ENCODE peak calls at places on chromosomes 4 and X, in seven cellular contexts. One of them, this sample, is unnamed.

GRCh38 chrX:104195489-104196084 is 29.3 kb downstream of the FAM199X start:
- DNase-seq in mesendoderm: peak
- DNase-seq in H9: no peak
- DNase-seq in body of pancreas: no peak
- DNase-seq in pancreas: no peak
- DNase-seq in tibial artery: no peak
- DNase-seq in dorsolateral prefrontal cortex: no peak
- DNase-seq in this sample: no peak

GRCh38 chrX:101482296-101482695 is 3.0 kb upstream of the ARMCX4 start:
- DNase-seq in pancreas: no peak
- DNase-seq in H9: no peak
- DNase-seq in mesendoderm: no peak
- DNase-seq in tibial artery: no peak
- DNase-seq in body of pancreas: no peak
- DNase-seq in dorsolateral prefrontal cortex: no peak
- DNase-seq in this sample: no peak

GRCh38 chr4:74522251-74522991 is 77.5 kb downstream of the AREG start:
- DNase-seq in body of pancreas: no peak
- DNase-seq in dorsolateral prefrontal cortex: no peak
- DNase-seq in pancreas: no peak
- DNase-seq in tibial artery: no peak
- DNase-seq in mesendoderm: no peak
- DNase-seq in H9: no peak
- DNase-seq in this sample: no peak

GRCh38 chrX:140712413-140713173 is 3.0 kb downstream of the LINC00632 start:
- DNase-seq in pancreas: peak
- DNase-seq in body of pancreas: peak
- DNase-seq in dorsolateral prefrontal cortex: peak
- DNase-seq in tibial artery: peak
- DNase-seq in mesendoderm: peak
- DNase-seq in H9: peak
- DNase-seq in this sample: peak

GRCh38 chr4:60682901-60683300 is 517.2 kb upstream of the ADGRL3 start:
- DNase-seq in pancreas: no peak
- DNase-seq in tibial artery: no peak
- DNase-seq in dorsolateral prefrontal cortex: no peak
- DNase-seq in H9: no peak
- DNase-seq in body of pancreas: no peak
- DNase-seq in mesendoderm: no peak
- DNase-seq in this sample: no peak

GRCh38 chr4:107838763-107839162 is 14.0 kb downstream of the SGMS2 start:
- DNase-seq in tibial artery: no peak
- DNase-seq in dorsolateral prefrontal cortex: no peak
- DNase-seq in H9: no peak
- DNase-seq in mesendoderm: no peak
- DNase-seq in pancreas: no peak
- DNase-seq in body of pancreas: no peak
- DNase-seq in this sample: no peak

GRCh38 chr4:126977306-126977705 is 655.5 kb upstream of the INTU start:
- DNase-seq in body of pancreas: no peak
- DNase-seq in H9: peak
- DNase-seq in tibial artery: no peak
- DNase-seq in pancreas: no peak
- DNase-seq in dorsolateral prefrontal cortex: no peak
- DNase-seq in mesendoderm: peak
- DNase-seq in this sample: no peak

GRCh38 chr4:20462426-20463175 is 210.9 kb downstream of the SLIT2 start:
- DNase-seq in H9: no peak
- DNase-seq in tibial artery: no peak
- DNase-seq in mesendoderm: no peak
- DNase-seq in pancreas: no peak
- DNase-seq in dorsolateral prefrontal cortex: no peak
- DNase-seq in body of pancreas: no peak
- DNase-seq in this sample: peak

GRCh38 chr4:335515-335914 is 2.1 kb upstream of the ZNF141 start:
- DNase-seq in tibial artery: no peak
- DNase-seq in pancreas: no peak
- DNase-seq in mesendoderm: no peak
- DNase-seq in body of pancreas: no peak
- DNase-seq in dorsolateral prefrontal cortex: no peak
- DNase-seq in H9: no peak
- DNase-seq in this sample: no peak

GRCh38 chr4:22389240-22389871 is 126.5 kb downstream of the ADGRA3 start:
- DNase-seq in dorsolateral prefrontal cortex: peak
- DNase-seq in H9: peak
- DNase-seq in mesendoderm: peak
- DNase-seq in pancreas: peak
- DNase-seq in body of pancreas: peak
- DNase-seq in tibial artery: no peak
- DNase-seq in this sample: no peak

GRCh38 chr4:168415911-168416310 is 64.4 kb downstream of the DDX60L start:
- DNase-seq in dorsolateral prefrontal cortex: no peak
- DNase-seq in body of pancreas: no peak
- DNase-seq in mesendoderm: no peak
- DNase-seq in tibial artery: no peak
- DNase-seq in H9: no peak
- DNase-seq in pancreas: no peak
- DNase-seq in this sample: no peak

GRCh38 chrX:68936608-68937007 is 107.8 kb downstream of the EFNB1 start:
- DNase-seq in tibial artery: no peak
- DNase-seq in dorsolateral prefrontal cortex: no peak
- DNase-seq in body of pancreas: no peak
- DNase-seq in mesendoderm: no peak
- DNase-seq in pancreas: no peak
- DNase-seq in H9: no peak
- DNase-seq in this sample: no peak

GRCh38 chrX:39453847-39454645 is 643.7 kb downstream of the BCOR start:
- DNase-seq in mesendoderm: no peak
- DNase-seq in pancreas: no peak
- DNase-seq in tibial artery: no peak
- DNase-seq in dorsolateral prefrontal cortex: peak
- DNase-seq in body of pancreas: no peak
- DNase-seq in H9: no peak
- DNase-seq in this sample: no peak

GRCh38 chr4:153159728-153160221 is 44.5 kb upstream of the TRIM2 start:
- DNase-seq in mesendoderm: no peak
- DNase-seq in pancreas: no peak
- DNase-seq in tibial artery: no peak
- DNase-seq in body of pancreas: no peak
- DNase-seq in H9: no peak
- DNase-seq in dorsolateral prefrontal cortex: no peak
- DNase-seq in this sample: no peak

GRCh38 chr4:76733380-76733779 is 164.6 kb downstream of the SOWAHB start:
- DNase-seq in tibial artery: no peak
- DNase-seq in dorsolateral prefrontal cortex: peak
- DNase-seq in body of pancreas: peak
- DNase-seq in H9: peak
- DNase-seq in mesendoderm: peak
- DNase-seq in pancreas: no peak
- DNase-seq in this sample: no peak

GRCh38 chrX:115906276-115906675 is 264.3 kb upstream of the AGTR2 start:
- DNase-seq in body of pancreas: no peak
- DNase-seq in mesendoderm: no peak
- DNase-seq in pancreas: no peak
- DNase-seq in H9: peak
- DNase-seq in dorsolateral prefrontal cortex: no peak
- DNase-seq in tibial artery: no peak
- DNase-seq in this sample: no peak

GRCh38 chrX:50874878-50875277 is 35.7 kb upstream of the BMP15 start:
- DNase-seq in pancreas: no peak
- DNase-seq in dorsolateral prefrontal cortex: no peak
- DNase-seq in mesendoderm: no peak
- DNase-seq in tibial artery: no peak
- DNase-seq in H9: no peak
- DNase-seq in body of pancreas: no peak
- DNase-seq in this sample: no peak

GRCh38 chr4:169620846-169621228 is 459 bp downstream of the CLCN3 start:
- DNase-seq in tibial artery: no peak
- DNase-seq in pancreas: no peak
- DNase-seq in mesendoderm: peak
- DNase-seq in H9: no peak
- DNase-seq in body of pancreas: peak
- DNase-seq in dorsolateral prefrontal cortex: peak
- DNase-seq in this sample: no peak

GRCh38 chr4:190020790-190021717 is 6.0 kb downstream of the FRG2 start:
- DNase-seq in tibial artery: no peak
- DNase-seq in H9: peak
- DNase-seq in body of pancreas: peak
- DNase-seq in pancreas: peak
- DNase-seq in mesendoderm: peak
- DNase-seq in dorsolateral prefrontal cortex: peak
- DNase-seq in this sample: no peak

GRCh38 chrX:410296-410695 is 23.6 kb upstream of the PPP2R3B start:
- DNase-seq in body of pancreas: no peak
- DNase-seq in pancreas: no peak
- DNase-seq in H9: no peak
- DNase-seq in mesendoderm: no peak
- DNase-seq in dorsolateral prefrontal cortex: no peak
- DNase-seq in tibial artery: no peak
- DNase-seq in this sample: no peak

GRCh38 chr4:101621120-101621519 is 169.4 kb upstream of the BANK1 start:
- DNase-seq in dorsolateral prefrontal cortex: no peak
- DNase-seq in body of pancreas: no peak
- DNase-seq in mesendoderm: no peak
- DNase-seq in pancreas: no peak
- DNase-seq in tibial artery: no peak
- DNase-seq in H9: no peak
- DNase-seq in this sample: no peak

DNA sequence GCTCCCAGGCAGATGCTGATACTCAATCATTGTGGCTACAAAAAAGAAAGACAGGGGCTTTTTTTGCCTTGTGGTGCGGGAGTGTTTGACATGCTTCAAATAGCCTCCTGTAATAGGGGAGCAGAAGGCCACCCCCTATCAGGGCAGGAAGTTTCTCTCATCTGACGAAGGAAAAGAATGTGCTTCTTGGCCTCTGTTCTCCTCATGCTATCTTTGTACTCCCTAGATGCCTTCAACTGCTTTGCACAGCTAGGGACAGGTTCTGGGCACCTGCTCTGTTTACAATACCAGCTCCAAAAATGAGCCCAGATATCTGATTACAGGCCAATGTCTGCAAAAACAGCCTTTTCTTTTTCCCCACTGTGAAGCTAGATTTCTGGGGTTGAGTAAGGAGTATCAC is 391.1 kb downstream of the STIM2 start:
- DNase-seq in dorsolateral prefrontal cortex: no peak
- DNase-seq in tibial artery: no peak
- DNase-seq in mesendoderm: no peak
- DNase-seq in body of pancreas: no peak
- DNase-seq in pancreas: no peak
- DNase-seq in H9: no peak
- DNase-seq in this sample: no peak
- H3K27ac ChIP-seq in dorsolateral prefrontal cortex: no peak
- H3K27ac ChIP-seq in tibial artery: no peak
- H3K27ac ChIP-seq in mesendoderm: no peak
- H3K27ac ChIP-seq in body of pancreas: no peak
- H3K27ac ChIP-seq in pancreas: no peak
- H3K27ac ChIP-seq in H9: no peak
- H3K27ac ChIP-seq in this sample: no peak

GRCh38 chr4:24853142-24853541 is 57.8 kb downstream of the SOD3 start:
- DNase-seq in mesendoderm: no peak
- DNase-seq in dorsolateral prefrontal cortex: no peak
- DNase-seq in tibial artery: no peak
- DNase-seq in H9: no peak
- DNase-seq in body of pancreas: no peak
- DNase-seq in pancreas: no peak
- DNase-seq in this sample: no peak

GRCh38 chr4:24846716-24847115 is 51.3 kb downstream of the SOD3 start:
- DNase-seq in tibial artery: no peak
- DNase-seq in H9: no peak
- DNase-seq in dorsolateral prefrontal cortex: no peak
- DNase-seq in body of pancreas: no peak
- DNase-seq in pancreas: no peak
- DNase-seq in mesendoderm: no peak
- DNase-seq in this sample: no peak

GRCh38 chr4:24845884-24846283 is 50.5 kb downstream of the SOD3 start:
- DNase-seq in dorsolateral prefrontal cortex: no peak
- DNase-seq in tibial artery: no peak
- DNase-seq in body of pancreas: no peak
- DNase-seq in mesendoderm: no peak
- DNase-seq in H9: no peak
- DNase-seq in pancreas: no peak
- DNase-seq in this sample: no peak

GRCh38 chr4:24849662-24850280 is 54.4 kb downstream of the SOD3 start:
- DNase-seq in tibial artery: no peak
- DNase-seq in body of pancreas: no peak
- DNase-seq in dorsolateral prefrontal cortex: no peak
- DNase-seq in pancreas: no peak
- DNase-seq in H9: no peak
- DNase-seq in mesendoderm: no peak
- DNase-seq in this sample: no peak

DNA sequence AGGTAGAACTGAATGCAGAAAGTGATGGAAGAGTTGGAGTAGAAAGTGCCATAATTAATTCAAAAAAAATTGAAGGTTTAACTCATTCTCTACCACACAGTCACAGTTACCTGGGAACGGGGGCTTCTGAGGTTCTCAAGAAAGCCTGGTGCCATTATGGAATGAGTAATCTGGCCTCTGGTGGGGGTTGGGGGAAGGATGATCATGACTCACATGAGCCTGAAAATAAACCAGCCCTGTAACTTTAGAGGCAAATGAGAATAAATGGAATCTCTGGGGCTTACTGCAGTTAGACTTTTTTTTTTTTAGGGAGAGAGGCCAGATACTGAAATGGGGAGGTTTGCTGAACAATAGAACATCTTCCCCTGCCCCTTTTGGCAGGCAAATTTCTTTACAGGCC is 55.3 kb downstream of the SOD3 start:
- DNase-seq in mesendoderm: peak
- DNase-seq in dorsolateral prefrontal cortex: no peak
- DNase-seq in pancreas: no peak
- DNase-seq in H9: no peak
- DNase-seq in body of pancreas: no peak
- DNase-seq in tibial artery: peak
- DNase-seq in this sample: no peak
- H3K27ac ChIP-seq in mesendoderm: no peak
- H3K27ac ChIP-seq in dorsolateral prefrontal cortex: no peak
- H3K27ac ChIP-seq in pancreas: no peak
- H3K27ac ChIP-seq in H9: no peak
- H3K27ac ChIP-seq in body of pancreas: no peak
- H3K27ac ChIP-seq in tibial artery: peak
- H3K27ac ChIP-seq in this sample: no peak

DNA sequence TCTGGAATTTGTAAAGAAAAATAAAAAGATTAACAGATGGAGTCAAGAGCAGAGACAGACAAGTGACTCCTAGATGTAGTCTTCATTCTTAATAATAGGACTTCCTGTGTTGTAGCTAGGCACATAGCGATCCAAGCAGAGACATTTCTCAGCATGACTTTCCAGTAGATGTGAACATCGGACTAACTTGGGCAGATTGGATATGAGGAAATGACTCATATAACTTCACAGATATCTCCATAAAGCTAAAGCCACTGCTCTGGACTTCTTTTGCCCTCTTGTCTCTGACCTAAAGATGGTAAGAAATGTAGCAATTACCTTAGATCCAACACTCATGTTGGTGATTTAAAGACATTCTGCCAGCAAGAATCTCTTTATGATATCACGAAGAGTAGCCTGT is 131.7 kb downstream of the EPHA5 start:
- DNase-seq in H9: no peak
- DNase-seq in pancreas: no peak
- DNase-seq in body of pancreas: no peak
- DNase-seq in dorsolateral prefrontal cortex: no peak
- DNase-seq in mesendoderm: no peak
- DNase-seq in tibial artery: no peak
- DNase-seq in this sample: no peak
- H3K27ac ChIP-seq in H9: no peak
- H3K27ac ChIP-seq in pancreas: no peak
- H3K27ac ChIP-seq in body of pancreas: no peak
- H3K27ac ChIP-seq in dorsolateral prefrontal cortex: no peak
- H3K27ac ChIP-seq in mesendoderm: no peak
- H3K27ac ChIP-seq in tibial artery: no peak
- H3K27ac ChIP-seq in this sample: no peak

GRCh38 chrX:153702350-153703035 is 14.8 kb downstream of the SLC6A8 start:
- DNase-seq in H9: no peak
- DNase-seq in pancreas: no peak
- DNase-seq in body of pancreas: no peak
- DNase-seq in dorsolateral prefrontal cortex: no peak
- DNase-seq in mesendoderm: no peak
- DNase-seq in tibial artery: no peak
- DNase-seq in this sample: no peak
- H3K27ac ChIP-seq in H9: no peak
- H3K27ac ChIP-seq in pancreas: no peak
- H3K27ac ChIP-seq in body of pancreas: no peak
- H3K27ac ChIP-seq in dorsolateral prefrontal cortex: no peak
- H3K27ac ChIP-seq in mesendoderm: no peak
- H3K27ac ChIP-seq in tibial artery: no peak
- H3K27ac ChIP-seq in this sample: no peak

This sample was measured in caudate nucleus.